ENCODE peak calls at places on chromosomes 13 and 19, in five cellular contexts. F is WERI-Rb-1; A is tibial nerve; V is activated naive CD4-positive, alpha-beta T cell treated with anti-CD3 and anti-CD28 coated beads, Interleukin-2, amount 10 ng/mL, durations not matched to agents 7 days and 5 days; X is fibroblast of mammary gland. Q is an unnamed sample.

GRCh38 chr19:17687141-17687856 is 855 bp downstream of the UNC13A start:
- DNase-seq in F (peak), X (no peak), V (no peak), A (no peak), Q (no peak)

GRCh38 chr19:47699360-47699917 is 13.8 kb upstream of the EHD2 start:
- DNase-seq in X (peak), V (peak), A (no peak), F (peak), Q (peak)

GRCh38 chr19:54586397-54586796 is 7.0 kb upstream of the LILRA1 start:
- DNase-seq in X (no peak), A (no peak), F (no peak), V (no peak), Q (no peak)

GRCh38 chr19:43606569-43607229 is 5.2 kb upstream of the SRRM5 start:
- DNase-seq in V (no peak), F (no peak), A (no peak), X (no peak), Q (no peak)

GRCh38 chr19:11570039-11570462 is 7.4 kb downstream of the ACP5 start:
- DNase-seq in F (no peak), V (no peak), A (no peak), X (no peak), Q (peak)

GRCh38 chr13:36998624-36999041 is 507 bp downstream of the ALG5 start:
- DNase-seq in V (peak), F (peak), A (no peak), X (peak), Q (no peak)

GRCh38 chr19:23470873-23471555 is 75.7 kb upstream of the ZNF91 start:
- DNase-seq in A (no peak), F (no peak), X (no peak), V (no peak), Q (no peak)

GRCh38 chr13:43140985-43141384 is 117.6 kb downstream of the DNAJC15 start:
- DNase-seq in X (no peak), V (no peak), A (no peak), F (no peak), Q (no peak)

GRCh38 chr13:49806126-49806536 is 13.6 kb upstream of the KPNA3 start:
- DNase-seq in A (no peak), V (no peak), X (peak), F (no peak), Q (no peak)

GRCh38 chr13:59088716-59089115 is 1075.0 kb downstream of the DIAPH3 start:
- DNase-seq in X (peak), V (no peak), F (no peak), A (no peak), Q (no peak)

GRCh38 chr19:12937243-12938053 is 961 bp upstream of the CALR start:
- DNase-seq in A (peak), F (peak), V (peak), X (peak), Q (no peak)

GRCh38 chr13:109251958-109252357 is 534.4 kb downstream of the IRS2 start:
- DNase-seq in A (no peak), X (peak), V (no peak), F (no peak), Q (no peak)

GRCh38 chr13:81493144-81493543 is 1152.2 kb upstream of the SPRY2 start:
- DNase-seq in V (no peak), A (no peak), F (no peak), X (no peak), Q (no peak)

GRCh38 chr13:91304740-91305139 is 42.7 kb upstream of the MIR17HG start:
- DNase-seq in X (no peak), V (no peak), F (no peak), A (no peak), Q (no peak)

GRCh38 chr13:95624020-95624419 is 20.5 kb downstream of the DZIP1 start:
- DNase-seq in V (peak), X (peak), A (no peak), F (no peak), Q (peak)

Q was measured in GM13976.